ENCODE peak calls at places on chromosome 13, in nine cellular contexts. One of them, this sample, is unnamed.
A peak's percentile ranks its signal among the peaks of the same experiment; 100 is the strongest.

GRCh38 chr13:93268327-93269028 is 41.9 kb downstream of the GPC6 start:
- DNase-seq in stomach: no peak
- DNase-seq in A549: no peak
- DNase-seq in suprapubic skin: no peak
- DNase-seq in Peyer's patch: no peak
- DNase-seq in body of pancreas: no peak
- DNase-seq in heart left ventricle: no peak
- DNase-seq in gastrocnemius medialis: no peak
- DNase-seq in breast epithelium: no peak
- DNase-seq in this sample: no peak

GRCh38 chr13:66528903-66529576 is 701.1 kb downstream of the PCDH9 start:
- DNase-seq in stomach: no peak
- DNase-seq in A549: no peak
- DNase-seq in suprapubic skin: no peak
- DNase-seq in Peyer's patch: no peak
- DNase-seq in body of pancreas: no peak
- DNase-seq in heart left ventricle: no peak
- DNase-seq in gastrocnemius medialis: no peak
- DNase-seq in breast epithelium: no peak
- DNase-seq in this sample: no peak

GRCh38 chr13:72141845-72142470 is 275.0 kb upstream of the DACH1 start:
- DNase-seq in stomach: no peak
- DNase-seq in A549: no peak
- DNase-seq in suprapubic skin: no peak
- DNase-seq in Peyer's patch: no peak
- DNase-seq in body of pancreas: peak; percentile 19
- DNase-seq in heart left ventricle: no peak
- DNase-seq in gastrocnemius medialis: no peak
- DNase-seq in breast epithelium: no peak
- DNase-seq in this sample: no peak

GRCh38 chr13:41652735-41653361 is 195.5 kb downstream of the RGCC start:
- DNase-seq in stomach: no peak
- DNase-seq in A549: peak; percentile 58
- DNase-seq in suprapubic skin: no peak
- DNase-seq in Peyer's patch: peak; percentile 47
- DNase-seq in body of pancreas: peak; percentile 28
- DNase-seq in heart left ventricle: peak; percentile 25
- DNase-seq in gastrocnemius medialis: no peak
- DNase-seq in breast epithelium: no peak
- DNase-seq in this sample: peak; percentile 59

GRCh38 chr13:19961484-19961883 is 3.0 kb downstream of the ZMYM2 start:
- DNase-seq in stomach: no peak
- DNase-seq in A549: no peak
- DNase-seq in suprapubic skin: no peak
- DNase-seq in Peyer's patch: no peak
- DNase-seq in body of pancreas: no peak
- DNase-seq in heart left ventricle: no peak
- DNase-seq in gastrocnemius medialis: no peak
- DNase-seq in breast epithelium: no peak
- DNase-seq in this sample: no peak

GRCh38 chr13:37708101-37708500 is 109.5 kb upstream of the POSTN start:
- DNase-seq in stomach: no peak
- DNase-seq in A549: no peak
- DNase-seq in suprapubic skin: no peak
- DNase-seq in Peyer's patch: no peak
- DNase-seq in body of pancreas: no peak
- DNase-seq in heart left ventricle: no peak
- DNase-seq in gastrocnemius medialis: no peak
- DNase-seq in breast epithelium: no peak
- DNase-seq in this sample: no peak

GRCh38 chr13:31090921-31091624 is 70.6 kb downstream of the HSPH1 start:
- DNase-seq in stomach: no peak
- DNase-seq in A549: no peak
- DNase-seq in suprapubic skin: peak; percentile 63
- DNase-seq in Peyer's patch: no peak
- DNase-seq in body of pancreas: peak; percentile 30
- DNase-seq in heart left ventricle: no peak
- DNase-seq in gastrocnemius medialis: no peak
- DNase-seq in breast epithelium: no peak
- DNase-seq in this sample: no peak

GRCh38 chr13:81106348-81106747 is 765.4 kb upstream of the SPRY2 start:
- DNase-seq in stomach: no peak
- DNase-seq in A549: no peak
- DNase-seq in suprapubic skin: no peak
- DNase-seq in Peyer's patch: no peak
- DNase-seq in body of pancreas: no peak
- DNase-seq in heart left ventricle: no peak
- DNase-seq in gastrocnemius medialis: no peak
- DNase-seq in breast epithelium: no peak
- DNase-seq in this sample: no peak

GRCh38 chr13:36231236-36231635 is 16.9 kb upstream of the SOHLH2 start:
- DNase-seq in stomach: no peak
- DNase-seq in A549: no peak
- DNase-seq in suprapubic skin: no peak
- DNase-seq in Peyer's patch: no peak
- DNase-seq in body of pancreas: no peak
- DNase-seq in heart left ventricle: no peak
- DNase-seq in gastrocnemius medialis: no peak
- DNase-seq in breast epithelium: no peak
- DNase-seq in this sample: no peak

GRCh38 chr13:34347784-34348573 is 530.0 kb downstream of the RFC3 start:
- DNase-seq in stomach: peak; percentile 63
- DNase-seq in A549: no peak
- DNase-seq in suprapubic skin: no peak
- DNase-seq in Peyer's patch: no peak
- DNase-seq in body of pancreas: peak; percentile 58
- DNase-seq in heart left ventricle: no peak
- DNase-seq in gastrocnemius medialis: no peak
- DNase-seq in breast epithelium: no peak
- DNase-seq in this sample: peak; percentile 8

GRCh38 chr13:97317933-97318332 is 95.8 kb downstream of the MBNL2 start:
- DNase-seq in stomach: no peak
- DNase-seq in A549: no peak
- DNase-seq in suprapubic skin: no peak
- DNase-seq in Peyer's patch: no peak
- DNase-seq in body of pancreas: no peak
- DNase-seq in heart left ventricle: no peak
- DNase-seq in gastrocnemius medialis: no peak
- DNase-seq in breast epithelium: no peak
- DNase-seq in this sample: no peak

GRCh38 chr13:67043901-67044300 is 186.2 kb downstream of the PCDH9 start:
- DNase-seq in stomach: no peak
- DNase-seq in A549: no peak
- DNase-seq in suprapubic skin: no peak
- DNase-seq in Peyer's patch: no peak
- DNase-seq in body of pancreas: no peak
- DNase-seq in heart left ventricle: no peak
- DNase-seq in gastrocnemius medialis: no peak
- DNase-seq in breast epithelium: no peak
- DNase-seq in this sample: no peak

GRCh38 chr13:33606692-33607091 is 211.3 kb upstream of the RFC3 start:
- DNase-seq in stomach: no peak
- DNase-seq in A549: peak; percentile 42
- DNase-seq in suprapubic skin: no peak
- DNase-seq in Peyer's patch: no peak
- DNase-seq in body of pancreas: no peak
- DNase-seq in heart left ventricle: no peak
- DNase-seq in gastrocnemius medialis: no peak
- DNase-seq in breast epithelium: no peak
- DNase-seq in this sample: no peak

GRCh38 chr13:51806571-51806970 is 2.6 kb upstream of the DHRS12 start:
- DNase-seq in stomach: peak; percentile 56
- DNase-seq in A549: peak; percentile 35
- DNase-seq in suprapubic skin: no peak
- DNase-seq in Peyer's patch: no peak
- DNase-seq in body of pancreas: peak; percentile 87
- DNase-seq in heart left ventricle: no peak
- DNase-seq in gastrocnemius medialis: no peak
- DNase-seq in breast epithelium: no peak
- DNase-seq in this sample: no peak

DNA sequence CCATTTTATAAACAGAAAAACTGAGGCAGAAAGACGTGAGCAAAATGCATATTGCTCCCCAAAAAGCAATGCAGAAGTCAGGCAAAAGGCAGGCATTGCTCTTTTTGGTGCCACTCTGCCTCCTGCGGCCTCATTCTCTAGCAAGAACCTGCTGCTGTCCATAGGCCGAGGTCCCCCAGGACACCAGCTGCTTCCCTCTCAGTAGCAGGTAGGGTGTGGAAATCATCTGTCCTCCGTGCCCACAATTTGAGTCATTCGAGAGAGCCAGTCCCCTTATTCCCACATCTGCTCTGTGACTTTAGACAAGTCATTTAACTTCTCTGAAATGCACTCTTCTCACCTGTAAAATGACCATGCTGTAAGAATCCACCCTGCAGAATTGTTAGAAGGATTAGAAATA is 50.0 kb downstream of the TNFRSF19 start:
- DNase-seq in stomach: no peak
- DNase-seq in A549: no peak
- DNase-seq in suprapubic skin: no peak
- DNase-seq in Peyer's patch: no peak
- DNase-seq in body of pancreas: no peak
- DNase-seq in heart left ventricle: no peak
- DNase-seq in gastrocnemius medialis: no peak
- DNase-seq in breast epithelium: no peak
- DNase-seq in this sample: no peak
- H3K27ac ChIP-seq in stomach: no peak overlapping the region
- H3K27ac ChIP-seq in A549: no peak overlapping the region
- H3K27ac ChIP-seq in suprapubic skin: no peak overlapping the region
- H3K27ac ChIP-seq in Peyer's patch: no peak overlapping the region
- H3K27ac ChIP-seq in body of pancreas: no peak overlapping the region
- H3K27ac ChIP-seq in heart left ventricle: peak overlapping the region; percentile 8
- H3K27ac ChIP-seq in gastrocnemius medialis: no peak overlapping the region
- H3K27ac ChIP-seq in breast epithelium: no peak overlapping the region
- H3K27ac ChIP-seq in this sample: no peak overlapping the region

GRCh38 chr13:110616103-110617101 is 1.1 kb downstream of the NAXD start:
- DNase-seq in stomach: peak; percentile 55
- DNase-seq in A549: peak; percentile 36
- DNase-seq in suprapubic skin: no peak
- DNase-seq in Peyer's patch: peak; percentile 74
- DNase-seq in body of pancreas: peak; percentile 50
- DNase-seq in heart left ventricle: no peak
- DNase-seq in gastrocnemius medialis: peak; percentile 51
- DNase-seq in breast epithelium: peak; percentile 78
- DNase-seq in this sample: no peak
- TF ChIP-seq POLR2A in stomach: no peak
- TF ChIP-seq POLR2A in A549: no peak
- TF ChIP-seq POLR2A in suprapubic skin: no peak
- TF ChIP-seq POLR2A in Peyer's patch: no peak
- TF ChIP-seq POLR2A in body of pancreas: peak; percentile 5
- TF ChIP-seq POLR2A in heart left ventricle: no peak
- TF ChIP-seq POLR2A in gastrocnemius medialis: no peak
- TF ChIP-seq POLR2A in breast epithelium: no peak
- TF ChIP-seq POLR2A in this sample: no peak

GRCh38 chr13:99429670-99430069 is 71.6 kb upstream of the TM9SF2 start:
- DNase-seq in stomach: no peak
- DNase-seq in A549: no peak
- DNase-seq in suprapubic skin: no peak
- DNase-seq in Peyer's patch: no peak
- DNase-seq in body of pancreas: no peak
- DNase-seq in heart left ventricle: no peak
- DNase-seq in gastrocnemius medialis: no peak
- DNase-seq in breast epithelium: no peak
- DNase-seq in this sample: no peak

GRCh38 chr13:99433543-99434075 is 67.7 kb upstream of the TM9SF2 start:
- DNase-seq in stomach: no peak
- DNase-seq in A549: no peak
- DNase-seq in suprapubic skin: no peak
- DNase-seq in Peyer's patch: no peak
- DNase-seq in body of pancreas: no peak
- DNase-seq in heart left ventricle: no peak
- DNase-seq in gastrocnemius medialis: no peak
- DNase-seq in breast epithelium: no peak
- DNase-seq in this sample: no peak

GRCh38 chr13:99434258-99434788 is 66.9 kb upstream of the TM9SF2 start:
- DNase-seq in stomach: peak; percentile 54
- DNase-seq in A549: no peak
- DNase-seq in suprapubic skin: no peak
- DNase-seq in Peyer's patch: peak; percentile 86
- DNase-seq in body of pancreas: no peak
- DNase-seq in heart left ventricle: no peak
- DNase-seq in gastrocnemius medialis: no peak
- DNase-seq in breast epithelium: no peak
- DNase-seq in this sample: no peak

GRCh38 chr13:99432637-99433542 is 68.4 kb upstream of the TM9SF2 start:
- DNase-seq in stomach: peak; percentile 52
- DNase-seq in A549: peak; percentile 61
- DNase-seq in suprapubic skin: peak; percentile 85
- DNase-seq in Peyer's patch: peak; percentile 86
- DNase-seq in body of pancreas: peak; percentile 38
- DNase-seq in heart left ventricle: peak; percentile 59
- DNase-seq in gastrocnemius medialis: peak; percentile 61
- DNase-seq in breast epithelium: no peak
- DNase-seq in this sample: peak; percentile 57

GRCh38 chr13:99431927-99432636 is 69.2 kb upstream of the TM9SF2 start:
- DNase-seq in stomach: no peak
- DNase-seq in A549: no peak
- DNase-seq in suprapubic skin: no peak
- DNase-seq in Peyer's patch: no peak
- DNase-seq in body of pancreas: no peak
- DNase-seq in heart left ventricle: no peak
- DNase-seq in gastrocnemius medialis: no peak
- DNase-seq in breast epithelium: no peak
- DNase-seq in this sample: no peak
- H3K4me1 ChIP-seq in stomach: peaks cover 42% of the 10 kb centered on the region
- H3K4me1 ChIP-seq in A549: peaks cover 8% of the 10 kb centered on the region
- H3K4me1 ChIP-seq in suprapubic skin: peaks cover 21% of the 10 kb centered on the region
- H3K4me1 ChIP-seq in Peyer's patch: no peaks in the 10 kb centered on the region
- H3K4me1 ChIP-seq in body of pancreas: peaks cover 6% of the 10 kb centered on the region
- H3K4me1 ChIP-seq in heart left ventricle: peaks cover 33% of the 10 kb centered on the region
- H3K4me1 ChIP-seq in gastrocnemius medialis: peaks cover 4% of the 10 kb centered on the region
- H3K4me1 ChIP-seq in breast epithelium: no peaks in the 10 kb centered on the region
- H3K4me1 ChIP-seq in this sample: peaks cover 6% of the 10 kb centered on the region

GRCh38 chr13:109254271-109254670 is 532.1 kb downstream of the IRS2 start:
- DNase-seq in stomach: no peak
- DNase-seq in A549: no peak
- DNase-seq in suprapubic skin: no peak
- DNase-seq in Peyer's patch: no peak
- DNase-seq in body of pancreas: no peak
- DNase-seq in heart left ventricle: no peak
- DNase-seq in gastrocnemius medialis: no peak
- DNase-seq in breast epithelium: no peak
- DNase-seq in this sample: no peak

GRCh38 chr13:109251958-109252357 is 534.4 kb downstream of the IRS2 start:
- DNase-seq in stomach: no peak
- DNase-seq in A549: no peak
- DNase-seq in suprapubic skin: no peak
- DNase-seq in Peyer's patch: no peak
- DNase-seq in body of pancreas: no peak
- DNase-seq in heart left ventricle: no peak
- DNase-seq in gastrocnemius medialis: no peak
- DNase-seq in breast epithelium: no peak
- DNase-seq in this sample: no peak

GRCh38 chr13:109246001-109246400 is 540.4 kb downstream of the IRS2 start:
- DNase-seq in stomach: no peak
- DNase-seq in A549: no peak
- DNase-seq in suprapubic skin: no peak
- DNase-seq in Peyer's patch: no peak
- DNase-seq in body of pancreas: no peak
- DNase-seq in heart left ventricle: no peak
- DNase-seq in gastrocnemius medialis: no peak
- DNase-seq in breast epithelium: no peak
- DNase-seq in this sample: no peak

GRCh38 chr13:109253316-109253715 is 533.1 kb downstream of the IRS2 start:
- DNase-seq in stomach: no peak
- DNase-seq in A549: no peak
- DNase-seq in suprapubic skin: no peak
- DNase-seq in Peyer's patch: no peak
- DNase-seq in body of pancreas: no peak
- DNase-seq in heart left ventricle: no peak
- DNase-seq in gastrocnemius medialis: no peak
- DNase-seq in breast epithelium: no peak
- DNase-seq in this sample: no peak

GRCh38 chr13:109249780-109250528 is 536.4 kb downstream of the IRS2 start:
- DNase-seq in stomach: no peak
- DNase-seq in A549: no peak
- DNase-seq in suprapubic skin: no peak
- DNase-seq in Peyer's patch: no peak
- DNase-seq in body of pancreas: no peak
- DNase-seq in heart left ventricle: no peak
- DNase-seq in gastrocnemius medialis: no peak
- DNase-seq in breast epithelium: no peak
- DNase-seq in this sample: no peak
- H3K27ac ChIP-seq in stomach: no peak overlapping the region
- H3K27ac ChIP-seq in A549: peak overlapping the region; percentile 85
- H3K27ac ChIP-seq in suprapubic skin: no peak overlapping the region
- H3K27ac ChIP-seq in Peyer's patch: no peak overlapping the region
- H3K27ac ChIP-seq in body of pancreas: no peak overlapping the region
- H3K27ac ChIP-seq in heart left ventricle: no peak overlapping the region
- H3K27ac ChIP-seq in gastrocnemius medialis: peak overlapping the region; percentile 27
- H3K27ac ChIP-seq in breast epithelium: no peak overlapping the region
- H3K27ac ChIP-seq in this sample: no peak overlapping the region

This sample was measured in tibial nerve.